ENCODE peak calls at places on chromosomes 5 and 9, in four cellular contexts. S, Q, P and D are unnamed samples.

GRCh38 chr5:103511554-103511885 is 51.1 kb downstream of the NUDT12 start:
- DNase-seq in P (no peak), S (peak), Q (no peak), D (peak)

GRCh38 chr5:5666076-5666365 is 243.5 kb downstream of the ICE1 start:
- DNase-seq in P (no peak), Q (no peak), S (no peak), D (no peak)

GRCh38 chr5:157271740-157272271 is 5.9 kb downstream of the CYFIP2 start:
- DNase-seq in S (no peak), P (no peak), Q (no peak), D (no peak)

GRCh38 chr9:33048054-33048465 is 23.0 kb downstream of the DNAJA1 start:
- DNase-seq in S (no peak), Q (no peak), P (no peak), D (no peak)

GRCh38 chr5:66989286-66989685 is 207.3 kb downstream of the CD180 start:
- DNase-seq in P (peak), Q (no peak), S (no peak), D (peak)

GRCh38 chr9:129863059-129863690 is 27.9 kb downstream of the USP20 start:
- DNase-seq in S (no peak), P (peak), Q (no peak), D (peak)

GRCh38 chr5:32642276-32643002 is 57.1 kb downstream of the SUB1 start:
- DNase-seq in Q (no peak), S (peak), P (peak), D (peak)

GRCh38 chr5:52673495-52673894 is 114.2 kb upstream of the ITGA1 start:
- DNase-seq in Q (no peak), S (no peak), P (no peak), D (no peak)

DNA sequence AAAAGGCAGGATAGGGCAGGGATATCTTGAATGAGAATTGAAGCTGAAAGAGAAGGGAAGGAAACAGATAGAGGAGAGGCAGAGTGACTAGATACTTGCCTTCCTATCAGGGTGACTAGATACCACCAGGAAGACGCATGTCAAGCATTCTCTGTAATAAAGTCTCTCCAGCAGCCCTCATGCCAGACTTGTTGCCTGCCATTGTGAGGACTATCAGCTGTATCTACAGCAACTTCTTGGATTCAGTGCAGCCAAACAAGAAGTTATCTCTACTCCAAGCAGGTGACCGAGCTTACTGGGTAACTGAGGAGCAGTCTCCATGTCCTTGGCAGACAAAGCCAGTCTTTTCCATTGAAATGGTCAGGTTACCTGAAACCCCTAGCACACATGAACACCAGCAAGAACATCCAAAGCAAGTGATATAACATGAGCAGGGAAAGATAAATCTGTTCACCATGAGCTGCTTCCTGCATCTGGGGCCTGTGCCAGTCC is 9.3 kb downstream of the SH3RF2 start:
- DNase-seq in Q (no peak), P (no peak), S (no peak), D (no peak)
- H3K9ac ChIP-seq in Q (no peak), P (no peak), S (no peak), D (peak)

DNA sequence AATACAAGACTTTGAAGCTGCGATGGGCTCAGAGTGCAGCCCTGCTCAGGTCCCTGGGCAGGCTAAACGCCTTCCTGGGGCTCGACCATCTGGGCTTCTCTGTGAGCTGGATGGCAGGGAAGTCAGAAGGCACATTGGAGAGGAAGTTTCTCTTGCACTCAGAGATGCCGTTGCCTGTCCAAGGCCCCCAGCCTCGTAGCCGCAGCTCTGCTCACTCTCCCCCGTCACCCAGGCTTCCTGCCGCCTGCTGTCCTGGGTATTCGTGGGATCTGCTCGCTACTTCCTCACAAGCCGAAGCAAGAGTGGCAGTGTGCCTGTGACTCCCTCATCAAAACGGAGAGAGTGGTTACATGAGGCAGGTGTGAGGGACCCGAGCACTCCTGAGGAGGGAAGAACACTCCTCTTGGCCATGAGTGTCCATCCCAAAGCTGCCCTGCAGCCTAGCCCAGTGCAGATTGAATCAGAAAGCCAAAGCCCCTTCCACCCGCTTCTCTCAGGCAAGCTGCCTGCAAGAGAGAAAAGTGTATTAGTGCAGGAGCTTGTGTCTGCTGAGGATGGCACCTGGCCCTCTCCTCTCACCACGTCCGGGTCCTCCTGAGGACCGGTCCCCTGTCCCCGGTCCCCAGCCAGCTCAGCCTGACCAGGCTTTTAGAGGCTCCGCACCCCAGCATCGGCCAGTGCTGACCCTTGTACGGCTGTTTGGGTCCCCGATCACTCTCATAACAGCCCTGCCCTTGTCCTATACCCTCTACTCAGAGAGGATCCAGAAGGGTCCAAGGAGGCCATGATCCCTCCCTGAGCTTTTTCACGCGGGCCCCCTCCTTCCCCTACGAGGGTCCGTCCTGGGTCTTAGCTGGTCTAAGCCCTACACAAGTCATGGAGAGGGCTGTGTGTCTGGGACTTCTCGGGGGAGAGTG is 7.3 kb downstream of the FCN2 start:
- DNase-seq in S (no peak), P (no peak), Q (no peak), D (no peak)
- H3K9ac ChIP-seq in S (no peak), P (no peak), Q (no peak), D (no peak)

DNA sequence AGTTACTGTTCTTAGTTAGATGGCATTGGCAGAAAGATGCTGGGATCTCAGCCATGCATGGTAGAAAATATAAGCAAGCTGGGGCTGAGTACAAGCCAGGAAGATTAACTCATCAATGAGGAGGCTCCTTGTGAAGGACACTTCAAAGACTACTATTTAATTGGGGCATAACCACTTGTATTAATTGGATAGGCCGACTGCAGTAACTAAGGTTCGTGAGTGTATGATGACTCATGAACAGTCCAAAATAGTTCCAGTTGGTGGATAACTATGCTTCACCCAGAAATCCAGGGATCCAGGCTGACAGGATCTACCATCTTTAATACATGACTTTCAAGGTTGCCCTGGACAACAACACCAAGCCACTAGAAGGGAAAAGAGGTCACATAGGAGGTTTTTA is 138.0 kb downstream of the TMEM38B start:
- DNase-seq in P (peak), Q (no peak), S (no peak), D (peak)
- H3K9ac ChIP-seq in P (no peak), Q (no peak), S (no peak), D (no peak)

GRCh38 chr5:153404747-153405146 is 85.7 kb upstream of the GRIA1 start:
- DNase-seq in P (no peak), S (no peak), Q (no peak), D (no peak)
- H3K9ac ChIP-seq in P (no peak), S (no peak), Q (no peak), D (no peak)

DNA sequence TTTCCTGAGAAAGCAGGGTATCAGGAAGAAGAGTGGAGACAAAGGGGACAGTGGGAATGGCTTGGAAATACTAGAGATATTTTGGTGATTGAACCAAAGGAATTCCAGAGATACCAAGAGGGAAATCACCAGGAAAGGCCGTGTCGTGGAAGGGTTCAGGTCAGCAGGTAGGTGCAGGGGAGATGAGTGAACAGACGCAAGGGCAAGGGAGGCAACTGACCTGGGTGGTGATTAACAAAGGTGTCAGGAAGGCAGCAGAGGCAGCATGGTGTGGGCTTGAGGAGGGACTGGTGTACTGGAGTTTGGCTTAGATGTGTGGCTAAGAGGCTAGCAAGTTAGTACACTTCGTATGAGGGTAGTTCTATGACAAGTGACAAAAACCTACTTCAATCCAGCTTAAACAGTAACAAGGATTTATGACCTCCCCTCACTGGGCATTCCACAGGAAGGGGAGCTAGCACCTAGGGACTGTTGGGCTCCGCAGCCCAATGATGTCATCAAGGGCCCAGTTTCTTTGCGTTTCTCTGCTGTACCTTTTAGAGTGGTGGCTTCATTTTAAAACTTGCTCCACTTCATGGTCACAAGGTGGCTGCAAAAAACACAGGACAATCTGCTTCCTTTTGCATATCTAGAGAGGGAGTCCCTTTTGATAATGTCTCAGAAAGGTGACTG is 37.0 kb downstream of the INIP start:
- DNase-seq in S (no peak), Q (no peak), P (no peak), D (no peak)
- H3K9ac ChIP-seq in S (no peak), Q (no peak), P (no peak), D (no peak)

DNA sequence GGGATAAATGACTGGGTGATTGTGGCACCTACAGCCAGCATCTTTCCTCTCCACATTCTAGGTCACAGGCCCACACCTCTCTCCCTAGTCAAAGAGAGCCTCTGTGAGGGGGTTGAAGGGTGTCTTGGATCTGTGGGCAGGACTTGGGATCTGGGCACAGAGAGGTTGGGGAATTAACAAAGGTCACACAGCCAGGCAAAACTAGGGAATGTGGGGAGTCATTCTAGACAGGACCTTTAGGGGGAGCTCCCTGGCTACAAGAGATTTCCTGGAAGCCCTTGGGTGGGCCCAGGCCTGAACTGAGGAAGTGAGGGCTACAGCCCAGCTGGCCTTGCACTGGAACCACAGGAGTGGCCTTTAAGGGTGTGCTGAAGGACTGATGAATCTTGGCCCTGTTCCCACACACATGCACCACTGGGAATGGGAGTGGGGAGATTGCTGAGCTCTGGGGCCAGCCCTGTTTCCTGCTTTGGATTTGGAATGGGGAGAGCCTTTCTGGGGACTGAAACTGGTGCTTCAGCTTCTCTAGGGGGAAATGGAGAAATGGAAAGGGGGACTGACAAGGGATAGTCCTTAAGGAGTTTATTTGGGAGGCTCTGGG is 12.4 kb upstream of the CXXC5 start:
- DNase-seq in Q (no peak), S (peak), P (peak), D (peak)
- H3K9ac ChIP-seq in Q (no peak), S (no peak), P (no peak), D (no peak)

GRCh38 chr9:21615446-21615845 is 133.3 kb upstream of the IFNE start:
- DNase-seq in Q (no peak), S (no peak), P (peak), D (peak)
- H3K9ac ChIP-seq in Q (no peak), S (peak), P (no peak), D (peak)